ENCODE peak calls at places on chromosomes 6 and 20, in ten cellular contexts. U, O, A, N, C, D, H, P, L and E are unnamed samples.

GRCh38 chr20:59580208-59580980 is 23.9 kb upstream of the PHACTR3 start:
- DNase-seq in O (no peak), H (no peak), C (no peak), A (no peak), P (no peak), L (peak; percentile 64), D (no peak), N (peak; percentile 55), U (no peak), E (no peak)

GRCh38 chr6:147604373-147604772 is 95.9 kb downstream of the SAMD5 start:
- DNase-seq in P (no peak), L (no peak), D (no peak), O (no peak), H (no peak), A (no peak), C (no peak), N (peak; percentile 25), U (no peak), E (no peak)

GRCh38 chr6:42100029-42100901 is 42.2 kb downstream of the C6orf132 start:
- DNase-seq in O (no peak), P (no peak), L (no peak), A (no peak), N (no peak), D (no peak), C (no peak), U (no peak), H (peak; percentile 86), E (no peak)

GRCh38 chr20:47971321-47971781 is 186.1 kb upstream of the SULF2 start:
- DNase-seq in C (no peak), N (no peak), D (no peak), H (no peak), P (no peak), L (no peak), A (no peak), U (no peak), O (no peak), E (no peak)

GRCh38 chr20:3449319-3449718 is 21.5 kb upstream of the ATRN start:
- DNase-seq in U (no peak), H (no peak), D (no peak), P (no peak), L (no peak), N (no peak), C (no peak), A (no peak), O (no peak), E (no peak)

GRCh38 chr20:38141889-38142494 is 23.1 kb downstream of the TGM2 start:
- DNase-seq in U (no peak), P (no peak), D (no peak), C (no peak), H (no peak), O (no peak), A (no peak), N (no peak), L (no peak), E (no peak)

GRCh38 chr20:63219866-63220521 is 4.1 kb upstream of the YTHDF1 start:
- DNase-seq in C (no peak), A (no peak), U (no peak), P (no peak), L (no peak), D (no peak), N (no peak), O (no peak), H (no peak), E (no peak)

GRCh38 chr6:6560909-6561308 is 27.6 kb upstream of the LY86 start:
- DNase-seq in D (no peak), O (no peak), U (no peak), N (no peak), P (no peak), L (no peak), C (no peak), A (no peak), H (no peak), E (no peak)

GRCh38 chr6:21556506-21556905 is 37.0 kb upstream of the SOX4 start:
- DNase-seq in C (no peak), U (no peak), O (no peak), P (no peak), D (no peak), L (no peak), N (no peak), H (no peak), A (no peak), E (no peak)

GRCh38 chr6:112665114-112665513 is 318.0 kb downstream of the RFPL4B start:
- DNase-seq in H (peak; percentile 75), P (no peak), O (no peak), C (no peak), U (no peak), L (no peak), D (no peak), A (no peak), N (no peak), E (no peak)

GRCh38 chr6:153778216-153778615 is 260.8 kb upstream of the OPRM1 start:
- DNase-seq in O (no peak), U (no peak), H (no peak), C (no peak), A (no peak), N (no peak), L (no peak), P (no peak), D (no peak), E (no peak)

GRCh38 chr20:51529758-51530157 is 12.8 kb downstream of the NFATC2 start:
- DNase-seq in A (no peak), O (peak; percentile 75), N (no peak), C (peak; percentile 64), L (no peak), P (no peak), H (peak; percentile 21), D (no peak), U (no peak), E (no peak)

GRCh38 chr6:107708435-107708834 is 115.7 kb downstream of the SCML4 start:
- DNase-seq in D (no peak), U (no peak), A (no peak), H (no peak), P (no peak), N (no peak), O (no peak), C (no peak), L (no peak), E (no peak)

GRCh38 chr6:143090314-143091044 is 29.8 kb downstream of the AIG1 start:
- DNase-seq in U (no peak), O (no peak), P (no peak), L (no peak), C (no peak), H (no peak), D (no peak), N (no peak), A (no peak), E (no peak)

GRCh38 chr20:13105864-13106457 is 97.2 kb downstream of the SPTLC3 start:
- DNase-seq in L (peak; percentile 51), U (no peak), C (no peak), O (no peak), P (peak; percentile 8), H (peak; percentile 44), D (no peak), N (no peak), A (no peak), E (no peak)

GRCh38 chr6:33312361-33313104 is 1.3 kb downstream of the TAPBP start:
- DNase-seq in L (peak; percentile 96), A (peak; percentile 76), D (peak; percentile 65), C (peak; percentile 68), H (peak; percentile 69), N (no peak), O (peak; percentile 81), U (peak; percentile 76), P (peak; percentile 25), E (peak; percentile 29)

GRCh38 chr20:51372176-51372803 is 170.2 kb downstream of the NFATC2 start:
- DNase-seq in L (peak; percentile 84), C (peak; percentile 41), U (peak; percentile 22), D (peak; percentile 66), O (peak; percentile 55), P (peak; percentile 50), N (no peak), H (peak; percentile 70), A (no peak), E (peak; percentile 54)

GRCh38 chr6:1179571-1180459 is 132.1 kb upstream of the FOXQ1 start:
- DNase-seq in P (no peak), D (no peak), C (no peak), O (no peak), A (no peak), L (peak; percentile 95), U (no peak), H (no peak), N (no peak), E (no peak)

GRCh38 chr6:28803337-28803709 is 120.5 kb downstream of the TRIM27 start:
- DNase-seq in P (no peak), C (no peak), D (no peak), N (no peak), O (no peak), A (no peak), H (peak; percentile 50), L (no peak), U (no peak), E (no peak)

GRCh38 chr6:34657307-34657978 is 39.1 kb downstream of the ILRUN start:
- DNase-seq in C (no peak), N (peak; percentile 72), H (peak; percentile 86), L (no peak), O (no peak), D (peak; percentile 67), A (no peak), P (peak; percentile 22), U (no peak), E (peak; percentile 63)

GRCh38 chr6:93849857-93850256 is 430.5 kb upstream of the EPHA7 start:
- DNase-seq in P (no peak), N (no peak), U (no peak), O (no peak), D (no peak), H (no peak), C (no peak), L (no peak), A (no peak), E (no peak)

GRCh38 chr6:29236060-29236459 is 65.4 kb downstream of the OR2J2 start:
- DNase-seq in L (no peak), N (no peak), O (no peak), D (no peak), C (no peak), U (no peak), H (no peak), A (no peak), P (no peak), E (no peak)

GRCh38 chr6:35876902-35877301 is 44.0 kb downstream of the SRPK1 start:
- DNase-seq in C (no peak), P (no peak), D (no peak), H (no peak), L (no peak), U (no peak), O (no peak), A (no peak), N (no peak), E (no peak)

GRCh38 chr6:28005124-28005662 is 48.2 kb downstream of the OR2B6 start:
- DNase-seq in L (no peak), H (no peak), N (no peak), D (no peak), P (no peak), U (no peak), O (no peak), C (no peak), A (no peak), E (no peak)

GRCh38 chr6:70886661-70887060 is 70.2 kb downstream of the B3GAT2 start:
- DNase-seq in N (no peak), D (no peak), H (no peak), A (no peak), P (no peak), U (no peak), L (no peak), O (no peak), C (no peak), E (no peak)

GRCh38 chr6:129920103-129920798 is 59.1 kb upstream of the TMEM244 start:
- DNase-seq in D (no peak), N (no peak), U (no peak), A (no peak), O (no peak), L (no peak), P (no peak), H (peak; percentile 44), C (no peak), E (no peak)

GRCh38 chr6:138480279-138480949 is 18.9 kb downstream of the NHSL1 start:
- DNase-seq in H (no peak), L (no peak), A (no peak), O (no peak), N (no peak), C (no peak), P (no peak), D (no peak), U (no peak), E (no peak)

GRCh38 chr6:155472886-155473285 is 17.2 kb upstream of the NOX3 start:
- DNase-seq in H (no peak), L (no peak), U (no peak), O (no peak), P (no peak), N (peak; percentile 78), D (no peak), A (no peak), C (no peak), E (no peak)